ENCODE peak calls at places on chromosomes 6 and 20, in ten cellular contexts. One of them, this sample, is unnamed.

GRCh38 chr6:53284901-53285300 is 63.8 kb downstream of the ELOVL5 start:
- DNase-seq in left ventricle myocardium inferior: no peak
- DNase-seq in Peyer's patch: no peak
- DNase-seq in Panc1: no peak
- DNase-seq in HepG2: no peak
- DNase-seq in IMR-90: no peak
- DNase-seq in progenitor cell of endocrine pancreas: no peak
- DNase-seq in WTC11: no peak
- DNase-seq in choroid plexus epithelial cell: no peak
- DNase-seq in HFF-Myc: no peak
- DNase-seq in this sample: no peak

GRCh38 chr20:45406260-45407066 is 1.6 kb upstream of the DBNDD2 start:
- DNase-seq in IMR-90: no peak
- DNase-seq in Peyer's patch: peak
- DNase-seq in left ventricle myocardium inferior: peak
- DNase-seq in WTC11: peak
- DNase-seq in Panc1: no peak
- DNase-seq in HepG2: no peak
- DNase-seq in HFF-Myc: no peak
- DNase-seq in progenitor cell of endocrine pancreas: peak
- DNase-seq in choroid plexus epithelial cell: no peak
- DNase-seq in this sample: peak

GRCh38 chr20:18907353-18907752 is 93.8 kb downstream of the SCP2D1 start:
- DNase-seq in IMR-90: no peak
- DNase-seq in Peyer's patch: no peak
- DNase-seq in Panc1: no peak
- DNase-seq in progenitor cell of endocrine pancreas: no peak
- DNase-seq in left ventricle myocardium inferior: no peak
- DNase-seq in choroid plexus epithelial cell: no peak
- DNase-seq in WTC11: no peak
- DNase-seq in HFF-Myc: no peak
- DNase-seq in HepG2: no peak
- DNase-seq in this sample: no peak

GRCh38 chr6:150517175-150517574 is 82.5 kb upstream of the PLEKHG1 start:
- DNase-seq in WTC11: no peak
- DNase-seq in progenitor cell of endocrine pancreas: no peak
- DNase-seq in Peyer's patch: no peak
- DNase-seq in left ventricle myocardium inferior: no peak
- DNase-seq in Panc1: no peak
- DNase-seq in HepG2: no peak
- DNase-seq in IMR-90: no peak
- DNase-seq in HFF-Myc: no peak
- DNase-seq in choroid plexus epithelial cell: no peak
- DNase-seq in this sample: no peak

GRCh38 chr6:47288245-47289090 is 21.2 kb downstream of the TNFRSF21 start:
- DNase-seq in Peyer's patch: no peak
- DNase-seq in HepG2: no peak
- DNase-seq in WTC11: no peak
- DNase-seq in progenitor cell of endocrine pancreas: no peak
- DNase-seq in IMR-90: no peak
- DNase-seq in left ventricle myocardium inferior: no peak
- DNase-seq in Panc1: no peak
- DNase-seq in choroid plexus epithelial cell: no peak
- DNase-seq in HFF-Myc: no peak
- DNase-seq in this sample: no peak

GRCh38 chr20:33948480-33948879 is 45.2 kb upstream of the RALY start:
- DNase-seq in choroid plexus epithelial cell: no peak
- DNase-seq in WTC11: no peak
- DNase-seq in left ventricle myocardium inferior: no peak
- DNase-seq in progenitor cell of endocrine pancreas: no peak
- DNase-seq in Peyer's patch: no peak
- DNase-seq in IMR-90: no peak
- DNase-seq in Panc1: no peak
- DNase-seq in HepG2: no peak
- DNase-seq in HFF-Myc: no peak
- DNase-seq in this sample: no peak

GRCh38 chr20:63635431-63636141 is 8.7 kb upstream of the GMEB2 start:
- DNase-seq in choroid plexus epithelial cell: no peak
- DNase-seq in HFF-Myc: no peak
- DNase-seq in WTC11: no peak
- DNase-seq in HepG2: no peak
- DNase-seq in left ventricle myocardium inferior: no peak
- DNase-seq in Peyer's patch: peak
- DNase-seq in Panc1: no peak
- DNase-seq in progenitor cell of endocrine pancreas: no peak
- DNase-seq in IMR-90: no peak
- DNase-seq in this sample: no peak

GRCh38 chr6:26270903-26271639 is 93.9 kb upstream of the BTN3A2 start:
- DNase-seq in IMR-90: peak
- DNase-seq in choroid plexus epithelial cell: peak
- DNase-seq in Panc1: no peak
- DNase-seq in HepG2: no peak
- DNase-seq in HFF-Myc: peak
- DNase-seq in Peyer's patch: peak
- DNase-seq in WTC11: peak
- DNase-seq in progenitor cell of endocrine pancreas: peak
- DNase-seq in left ventricle myocardium inferior: peak
- DNase-seq in this sample: no peak

GRCh38 chr20:50260480-50261221 is 70.0 kb downstream of the CEBPB start:
- DNase-seq in IMR-90: no peak
- DNase-seq in HepG2: no peak
- DNase-seq in progenitor cell of endocrine pancreas: no peak
- DNase-seq in HFF-Myc: no peak
- DNase-seq in left ventricle myocardium inferior: no peak
- DNase-seq in WTC11: no peak
- DNase-seq in Peyer's patch: no peak
- DNase-seq in Panc1: no peak
- DNase-seq in choroid plexus epithelial cell: no peak
- DNase-seq in this sample: no peak

GRCh38 chr6:141403103-141403502 is 729.6 kb upstream of the GJE1 start:
- DNase-seq in WTC11: no peak
- DNase-seq in HFF-Myc: no peak
- DNase-seq in Peyer's patch: no peak
- DNase-seq in IMR-90: no peak
- DNase-seq in left ventricle myocardium inferior: no peak
- DNase-seq in progenitor cell of endocrine pancreas: no peak
- DNase-seq in HepG2: no peak
- DNase-seq in choroid plexus epithelial cell: no peak
- DNase-seq in Panc1: no peak
- DNase-seq in this sample: no peak

GRCh38 chr20:21259346-21259745 is 43.8 kb upstream of the XRN2 start:
- DNase-seq in left ventricle myocardium inferior: no peak
- DNase-seq in HFF-Myc: no peak
- DNase-seq in progenitor cell of endocrine pancreas: no peak
- DNase-seq in Panc1: no peak
- DNase-seq in WTC11: no peak
- DNase-seq in HepG2: no peak
- DNase-seq in choroid plexus epithelial cell: no peak
- DNase-seq in IMR-90: no peak
- DNase-seq in Peyer's patch: no peak
- DNase-seq in this sample: no peak

GRCh38 chr6:156933201-156934053 is 156.2 kb downstream of the ARID1B start:
- DNase-seq in progenitor cell of endocrine pancreas: peak
- DNase-seq in Peyer's patch: peak
- DNase-seq in left ventricle myocardium inferior: no peak
- DNase-seq in HFF-Myc: no peak
- DNase-seq in WTC11: peak
- DNase-seq in HepG2: peak
- DNase-seq in IMR-90: no peak
- DNase-seq in Panc1: no peak
- DNase-seq in choroid plexus epithelial cell: no peak
- DNase-seq in this sample: no peak

GRCh38 chr6:157145656-157146285 is 177.5 kb downstream of the TMEM242 start:
- DNase-seq in Peyer's patch: no peak
- DNase-seq in Panc1: no peak
- DNase-seq in WTC11: no peak
- DNase-seq in left ventricle myocardium inferior: no peak
- DNase-seq in choroid plexus epithelial cell: peak
- DNase-seq in progenitor cell of endocrine pancreas: no peak
- DNase-seq in HepG2: no peak
- DNase-seq in HFF-Myc: no peak
- DNase-seq in IMR-90: peak
- DNase-seq in this sample: peak

GRCh38 chr20:35909176-35909575 is 45.1 kb downstream of the SCAND1 start:
- DNase-seq in Panc1: no peak
- DNase-seq in progenitor cell of endocrine pancreas: no peak
- DNase-seq in WTC11: no peak
- DNase-seq in IMR-90: no peak
- DNase-seq in choroid plexus epithelial cell: no peak
- DNase-seq in left ventricle myocardium inferior: no peak
- DNase-seq in Peyer's patch: no peak
- DNase-seq in HFF-Myc: no peak
- DNase-seq in HepG2: no peak
- DNase-seq in this sample: no peak

DNA sequence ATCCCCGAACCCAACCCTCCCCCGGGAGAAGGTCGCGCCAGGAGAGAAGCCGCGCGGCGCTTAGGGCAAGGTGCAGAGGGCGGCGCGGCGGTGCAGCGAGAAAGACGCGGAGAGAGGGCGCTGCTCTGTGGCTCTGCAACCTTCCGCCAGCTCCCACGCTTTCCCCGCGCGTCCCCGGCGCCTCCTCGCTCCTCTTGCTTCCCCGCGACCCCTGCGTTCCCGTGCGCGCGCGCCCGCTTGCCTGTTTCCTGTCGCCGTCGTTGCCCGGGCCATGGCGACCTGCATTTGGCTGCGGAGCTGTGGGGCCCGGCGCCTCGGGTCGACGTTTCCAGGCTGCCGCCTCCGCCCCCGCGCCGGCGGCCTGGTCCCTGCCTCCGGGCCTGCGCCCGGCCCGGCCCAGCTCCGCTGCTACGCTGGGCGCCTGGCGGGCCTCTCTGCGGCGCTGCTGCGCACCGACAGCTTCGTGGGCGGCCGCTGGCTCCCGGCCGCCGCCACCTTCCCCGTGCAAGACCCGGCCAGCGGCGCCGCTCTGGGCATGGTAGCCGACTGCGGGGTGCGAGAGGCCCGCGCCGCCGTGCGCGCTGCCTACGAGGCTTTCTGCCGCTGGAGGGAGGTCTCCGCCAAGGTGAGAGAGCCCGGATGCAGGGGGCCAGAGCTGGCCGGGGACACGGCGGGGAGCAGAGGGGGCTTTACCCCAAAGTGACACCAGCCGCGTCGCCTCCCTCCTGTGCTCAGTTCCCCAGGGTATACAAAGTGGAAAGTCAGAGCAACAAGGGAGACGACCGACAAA is at the start of gene ALDH5A1:
- DNase-seq in HepG2: peak
- DNase-seq in left ventricle myocardium inferior: peak
- DNase-seq in WTC11: peak
- DNase-seq in progenitor cell of endocrine pancreas: peak
- DNase-seq in choroid plexus epithelial cell: peak
- DNase-seq in Peyer's patch: peak
- DNase-seq in Panc1: no peak
- DNase-seq in HFF-Myc: peak
- DNase-seq in IMR-90: peak
- DNase-seq in this sample: no peak
- TF ChIP-seq CTCF in HepG2: peak
- TF ChIP-seq CTCF in left ventricle myocardium inferior: peak
- TF ChIP-seq CTCF in WTC11: no peak
- TF ChIP-seq CTCF in progenitor cell of endocrine pancreas: peak
- TF ChIP-seq CTCF in choroid plexus epithelial cell: peak
- TF ChIP-seq CTCF in Peyer's patch: no peak
- TF ChIP-seq CTCF in Panc1: peak
- TF ChIP-seq CTCF in HFF-Myc: no peak
- TF ChIP-seq CTCF in IMR-90: peak
- TF ChIP-seq CTCF in this sample: peak

DNA sequence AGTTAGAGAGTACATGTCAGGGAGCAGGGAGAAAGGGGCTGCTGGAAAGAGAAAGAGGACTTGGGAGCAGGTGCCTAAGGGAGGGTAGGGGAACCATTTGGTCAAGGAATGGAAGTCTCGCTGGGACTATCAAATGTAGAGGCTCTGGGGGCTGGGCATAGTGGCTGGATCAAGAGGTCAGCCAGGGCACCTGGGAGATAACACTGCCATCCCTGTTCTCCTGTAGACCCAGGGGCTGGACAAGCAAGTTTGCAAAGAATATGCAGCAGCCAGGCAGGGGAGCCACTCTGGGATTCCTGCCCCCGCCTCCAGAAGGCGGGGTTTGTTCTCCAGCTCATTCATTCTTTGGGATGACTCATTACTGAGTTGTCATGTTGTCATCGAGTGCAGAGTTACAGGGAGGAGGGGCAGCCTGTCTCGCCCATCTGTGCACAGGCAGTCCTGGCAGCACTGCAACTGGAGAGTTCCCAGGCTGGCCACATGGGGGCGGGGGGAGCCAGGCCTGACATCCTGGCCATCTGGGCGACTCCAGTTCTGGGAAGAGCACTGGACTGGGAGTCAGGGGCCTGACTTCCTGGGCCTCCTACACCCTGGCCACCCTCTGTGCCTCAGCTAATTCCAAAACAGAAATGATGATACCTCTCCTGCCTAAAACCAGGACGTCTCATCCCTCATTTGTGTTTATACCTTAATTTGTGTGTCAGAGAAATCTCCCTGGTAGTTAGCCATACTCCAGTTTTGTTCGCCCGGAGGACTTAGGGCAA is 28.2 kb upstream of the ZFAND3 start:
- DNase-seq in IMR-90: peak
- DNase-seq in WTC11: peak
- DNase-seq in HepG2: peak
- DNase-seq in Peyer's patch: peak
- DNase-seq in left ventricle myocardium inferior: peak
- DNase-seq in Panc1: peak
- DNase-seq in HFF-Myc: peak
- DNase-seq in choroid plexus epithelial cell: peak
- DNase-seq in progenitor cell of endocrine pancreas: peak
- DNase-seq in this sample: peak
- TF ChIP-seq CTCF in IMR-90: peak
- TF ChIP-seq CTCF in WTC11: peak
- TF ChIP-seq CTCF in HepG2: peak
- TF ChIP-seq CTCF in Peyer's patch: peak
- TF ChIP-seq CTCF in left ventricle myocardium inferior: peak
- TF ChIP-seq CTCF in Panc1: peak
- TF ChIP-seq CTCF in HFF-Myc: peak
- TF ChIP-seq CTCF in choroid plexus epithelial cell: peak
- TF ChIP-seq CTCF in progenitor cell of endocrine pancreas: peak
- TF ChIP-seq CTCF in this sample: peak

DNA sequence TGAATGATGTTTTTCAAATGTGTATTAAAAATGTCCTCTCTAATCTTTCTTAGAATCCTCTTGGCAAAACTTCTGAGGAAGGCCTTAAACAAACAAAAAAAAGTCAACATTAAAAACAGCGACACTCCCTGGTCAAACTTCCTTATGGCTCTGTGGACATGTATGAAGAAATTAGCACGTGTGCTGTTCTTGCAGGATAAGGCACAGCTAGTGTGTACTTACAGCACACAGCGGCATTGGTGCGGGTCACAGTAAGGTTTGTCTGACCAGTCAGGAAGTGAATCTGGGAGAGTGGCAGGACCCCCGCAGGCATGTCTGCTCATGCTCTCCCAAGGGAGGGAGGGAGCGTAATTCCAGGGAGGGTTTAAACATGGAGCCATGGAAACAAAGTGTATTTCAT is 38.8 kb downstream of the SLC22A1 start:
- DNase-seq in left ventricle myocardium inferior: no peak
- DNase-seq in choroid plexus epithelial cell: peak
- DNase-seq in Panc1: no peak
- DNase-seq in IMR-90: peak
- DNase-seq in HFF-Myc: no peak
- DNase-seq in WTC11: no peak
- DNase-seq in HepG2: peak
- DNase-seq in progenitor cell of endocrine pancreas: no peak
- DNase-seq in Peyer's patch: no peak
- DNase-seq in this sample: no peak
- TF ChIP-seq CTCF in left ventricle myocardium inferior: no peak
- TF ChIP-seq CTCF in choroid plexus epithelial cell: peak
- TF ChIP-seq CTCF in Panc1: no peak
- TF ChIP-seq CTCF in IMR-90: peak
- TF ChIP-seq CTCF in HFF-Myc: no peak
- TF ChIP-seq CTCF in WTC11: no peak
- TF ChIP-seq CTCF in HepG2: peak
- TF ChIP-seq CTCF in progenitor cell of endocrine pancreas: peak
- TF ChIP-seq CTCF in Peyer's patch: no peak
- TF ChIP-seq CTCF in this sample: peak

GRCh38 chr6:80269331-80269730 is 162.9 kb downstream of the BCKDHB start:
- DNase-seq in progenitor cell of endocrine pancreas: no peak
- DNase-seq in HFF-Myc: no peak
- DNase-seq in choroid plexus epithelial cell: no peak
- DNase-seq in IMR-90: no peak
- DNase-seq in left ventricle myocardium inferior: no peak
- DNase-seq in WTC11: no peak
- DNase-seq in HepG2: no peak
- DNase-seq in Panc1: no peak
- DNase-seq in Peyer's patch: no peak
- DNase-seq in this sample: no peak
- TF ChIP-seq CTCF in progenitor cell of endocrine pancreas: no peak
- TF ChIP-seq CTCF in HFF-Myc: no peak
- TF ChIP-seq CTCF in choroid plexus epithelial cell: no peak
- TF ChIP-seq CTCF in IMR-90: no peak
- TF ChIP-seq CTCF in left ventricle myocardium inferior: no peak
- TF ChIP-seq CTCF in WTC11: no peak
- TF ChIP-seq CTCF in HepG2: no peak
- TF ChIP-seq CTCF in Panc1: no peak
- TF ChIP-seq CTCF in Peyer's patch: no peak
- TF ChIP-seq CTCF in this sample: no peak

This sample was measured in D721Med.